ENCODE peak calls at places on chromosomes 11 and 22, in five cellular contexts. J, D, R, V and L are unnamed samples.

GRCh38 chr11:1218256-1218787 is 4.5 kb upstream of the MUC5B start:
- DNase-seq in J (no peak), D (no peak), R (no peak), V (peak; percentile 45), L (no peak)

GRCh38 chr11:110716361-110716760 is 4.1 kb upstream of the ARHGAP20 start:
- DNase-seq in J (peak; percentile 26), D (no peak), R (no peak), V (no peak), L (peak; percentile 51)

GRCh38 chr22:26642465-26643367 is 14.7 kb upstream of the MIAT start:
- DNase-seq in J (no peak), D (no peak), R (no peak), V (no peak), L (peak; percentile 19)

GRCh38 chr11:29312817-29313216 is 704.0 kb downstream of the KCNA4 start:
- DNase-seq in J (peak; percentile 98), D (no peak), R (no peak), V (no peak), L (peak; percentile 86)

GRCh38 chr11:118152552-118153471 is at the start of gene SCN4B:
- DNase-seq in J (peak; percentile 50), D (no peak), R (peak; percentile 6), V (peak; percentile 78), L (peak; percentile 36)

GRCh38 chr11:119055901-119056300 is 1.1 kb downstream of the HYOU1 start:
- DNase-seq in J (peak; percentile 36), D (no peak), R (no peak), V (no peak), L (peak; percentile 43)

GRCh38 chr11:13026722-13027121 is 17.6 kb downstream of the RASSF10 start:
- DNase-seq in J (no peak), D (no peak), R (no peak), V (no peak), L (no peak)

GRCh38 chr11:110518809-110519514 is 89.2 kb downstream of the FDX1 start:
- DNase-seq in J (no peak), D (no peak), R (no peak), V (no peak), L (peak; percentile 47)

GRCh38 chr11:16982256-16982671 is 31.9 kb downstream of the PLEKHA7 start:
- DNase-seq in J (no peak), D (no peak), R (no peak), V (no peak), L (no peak)

GRCh38 chr11:73359930-73360742 is 16.1 kb upstream of the RELT start:
- DNase-seq in J (no peak), D (no peak), R (no peak), V (no peak), L (peak; percentile 63)

GRCh38 chr11:110710520-110711381 is 1.5 kb downstream of the ARHGAP20 start:
- DNase-seq in J (peak; percentile 34), D (no peak), R (no peak), V (peak; percentile 66), L (peak; percentile 28)

GRCh38 chr11:103619480-103619879 is 417.0 kb upstream of the DDI1 start:
- DNase-seq in J (no peak), D (no peak), R (no peak), V (no peak), L (no peak)

GRCh38 chr11:60905551-60906113 is 753 bp downstream of the PRPF19 start:
- DNase-seq in J (peak; percentile 88), D (no peak), R (no peak), V (no peak), L (peak; percentile 45)

GRCh38 chr11:17498058-17498457 is 21.4 kb upstream of the ABCC8 start:
- DNase-seq in J (no peak), D (no peak), R (no peak), V (peak; percentile 39), L (no peak)

GRCh38 chr11:102410382-102410784 is 42.2 kb downstream of the TMEM123 start:
- DNase-seq in J (no peak), D (no peak), R (peak; percentile 15), V (no peak), L (peak; percentile 33)

GRCh38 chr11:123775274-123775673 is 21.0 kb upstream of the OR6X1 start:
- DNase-seq in J (no peak), D (no peak), R (no peak), V (no peak), L (no peak)

GRCh38 chr11:44622721-44623258 is 57.3 kb downstream of the CD82 start:
- DNase-seq in J (no peak), D (no peak), R (no peak), V (peak; percentile 57), L (no peak)

GRCh38 chr22:42670921-42671709 is 21.9 kb upstream of the CYB5R3 start:
- DNase-seq in J (no peak), D (no peak), R (no peak), V (no peak), L (peak; percentile 72)

GRCh38 chr11:35539781-35540281 is 14.4 kb upstream of the PAMR1 start:
- DNase-seq in J (peak; percentile 77), D (no peak), R (no peak), V (no peak), L (peak; percentile 97)

GRCh38 chr11:72821221-72821919 is 7.2 kb downstream of the ATG16L2 start:
- DNase-seq in J (no peak), D (no peak), R (no peak), V (peak; percentile 66), L (no peak)

GRCh38 chr22:37235897-37236607 is 8.0 kb downstream of the RAC2 start:
- DNase-seq in J (no peak), D (no peak), R (no peak), V (no peak), L (no peak)

GRCh38 chr11:75376175-75376574 is 23.1 kb upstream of the RPS3 start:
- DNase-seq in J (no peak), D (no peak), R (no peak), V (no peak), L (no peak)

GRCh38 chr22:41659941-41660340 is 28.7 kb downstream of the SNU13 start:
- DNase-seq in J (no peak), D (no peak), R (no peak), V (no peak), L (no peak)

GRCh38 chr11:2213384-2213842 is 41.8 kb upstream of the TH start:
- DNase-seq in J (no peak), D (no peak), R (no peak), V (peak; percentile 27), L (no peak)

GRCh38 chr11:2204361-2205213 is 33.0 kb upstream of the TH start:
- DNase-seq in J (no peak), D (no peak), R (no peak), V (peak; percentile 46), L (no peak)

GRCh38 chr11:118604566-118604965 is 2.8 kb upstream of the PHLDB1 start:
- DNase-seq in J (no peak), D (no peak), R (no peak), V (no peak), L (no peak)

GRCh38 chr11:83156996-83157754 is at the start of gene PCF11:
- DNase-seq in J (no peak), D (no peak), R (no peak), V (peak; percentile 96), L (no peak)

DNA sequence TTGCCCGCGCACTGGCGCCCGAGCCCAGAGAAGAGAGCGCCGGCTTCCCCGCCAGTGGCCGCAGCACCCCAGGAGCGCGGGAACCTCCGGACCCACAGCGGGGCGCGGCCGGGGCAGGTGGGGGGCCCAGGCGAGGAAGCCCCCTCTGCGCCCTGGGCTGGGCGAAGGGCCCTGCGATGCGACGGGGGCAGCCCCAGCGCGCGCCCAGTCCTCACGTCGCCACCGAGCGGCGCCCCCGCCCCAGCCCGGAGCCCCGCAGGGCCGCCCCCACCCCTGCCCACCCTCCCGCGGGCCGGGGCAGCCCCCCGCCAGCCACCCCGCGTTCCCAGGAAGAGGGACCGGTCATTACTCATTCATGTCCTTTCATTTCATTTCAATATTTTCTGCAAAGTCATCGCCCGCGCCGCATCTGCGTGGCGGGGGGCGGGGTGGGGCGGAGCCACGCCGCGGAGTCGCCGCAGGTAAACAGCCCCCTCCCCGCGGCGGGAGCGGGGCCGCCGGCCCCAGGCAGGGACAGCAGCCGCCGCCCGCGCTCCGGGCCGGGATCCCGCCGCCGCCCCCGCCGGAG is 673 bp upstream of the PANX2 start:
- DNase-seq in J (no peak), D (no peak), R (no peak), V (peak; percentile 72), L (peak; percentile 41)
- H3K4me3 ChIP-seq in J (peak overlapping the region; percentile 32), D (peak overlapping the region; percentile 84), R (peak overlapping the region; percentile 43), V (no peak overlapping the region), L (peak overlapping the region; percentile 22)

GRCh38 chr22:45058622-45058912 is 48.8 kb upstream of the PHF21B start:
- DNase-seq in J (no peak), D (no peak), R (no peak), V (no peak), L (no peak)
- TF ChIP-seq CTCF in J (no peak), D (no peak), R (no peak), V (no peak), L (no peak)

GRCh38 chr11:8839306-8839956 is 71.6 kb upstream of the AKIP1 start:
- DNase-seq in J (no peak), D (no peak), R (no peak), V (no peak), L (no peak)
- H3K4me3 ChIP-seq in J (no peak overlapping the region), D (no peak overlapping the region), R (no peak overlapping the region), V (no peak overlapping the region), L (no peak overlapping the region)

DNA sequence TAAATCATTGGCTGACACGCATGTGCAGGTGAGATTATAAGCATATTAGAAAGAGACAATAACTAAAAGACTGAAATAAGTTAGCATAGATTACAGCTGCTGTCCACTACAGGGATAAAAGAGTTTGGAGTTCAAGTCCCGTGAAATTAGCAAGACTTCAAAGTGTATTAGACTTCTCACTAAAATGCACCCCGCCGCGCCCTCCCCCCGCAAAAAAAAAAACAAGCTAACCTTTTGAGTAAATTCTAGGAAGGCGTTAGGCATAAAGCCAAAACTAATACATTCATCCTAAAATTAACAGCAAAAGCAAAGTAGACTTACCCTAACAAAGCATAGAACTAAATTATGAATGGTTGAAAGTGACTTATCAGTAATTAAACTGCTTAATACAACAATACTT is 580.9 kb upstream of the CHORDC1 start:
- DNase-seq in J (peak; percentile 17), D (no peak), R (no peak), V (no peak), L (no peak)
- TF ChIP-seq CTCF in J (no peak), D (no peak), R (no peak), V (no peak), L (no peak)

GRCh38 chr22:35335936-35336781 is 36.5 kb downstream of the TOM1 start:
- DNase-seq in J (no peak), D (no peak), R (no peak), V (no peak), L (no peak)
- H3K4me3 ChIP-seq in J (no peak overlapping the region), D (no peak overlapping the region), R (no peak overlapping the region), V (no peak overlapping the region), L (no peak overlapping the region)